ENCODE peak calls at places on chromosome 18, in nine cellular contexts. U is heart left ventricle, P is K562, D is upper lobe of left lung, R is stomach, Z is gastrocnemius medialis, C is uterus, G is IMR-90, B is thyroid gland. I is an unnamed sample.

GRCh38 chr18:48193521-48194251 is 215.5 kb downstream of the ZBTB7C start:
- DNase-seq in D (no peak), C (no peak), G (no peak), B (peak; percentile 89), R (no peak), P (no peak), Z (no peak), U (peak; percentile 61), I (peak; percentile 67)

GRCh38 chr18:10235553-10235952 is 218.9 kb upstream of the APCDD1 start:
- DNase-seq in U (no peak), G (no peak), B (no peak), Z (no peak), D (no peak), C (peak; percentile 41), P (no peak), R (no peak), I (no peak)

GRCh38 chr18:48637081-48637990 is 98.5 kb downstream of the CTIF start:
- DNase-seq in C (peak; percentile 11), P (no peak), R (no peak), G (no peak), U (no peak), Z (no peak), D (no peak), B (no peak), I (no peak)

GRCh38 chr18:3593381-3593903 is 143.5 kb downstream of the TGIF1 start:
- DNase-seq in R (no peak), C (no peak), D (no peak), U (no peak), Z (no peak), P (peak; percentile 77), G (peak; percentile 87), B (no peak), I (no peak)

GRCh38 chr18:22183647-22184161 is 14.3 kb downstream of the GATA6 start:
- DNase-seq in C (no peak), P (no peak), B (no peak), U (no peak), D (no peak), G (no peak), Z (no peak), R (no peak), I (no peak)

GRCh38 chr18:69808399-69808798 is 139.3 kb downstream of the CD226 start:
- DNase-seq in Z (no peak), U (no peak), D (no peak), P (no peak), R (no peak), C (no peak), G (no peak), B (no peak), I (no peak)

GRCh38 chr18:49915352-49915751 is 102.0 kb upstream of the ACAA2 start:
- DNase-seq in R (no peak), Z (no peak), D (no peak), C (no peak), U (no peak), G (no peak), B (no peak), P (no peak), I (no peak)

GRCh38 chr18:63834471-63835113 is 52.9 kb upstream of the SERPINB2 start:
- DNase-seq in Z (no peak), G (no peak), U (no peak), C (no peak), D (no peak), R (no peak), B (no peak), P (no peak), I (no peak)

DNA sequence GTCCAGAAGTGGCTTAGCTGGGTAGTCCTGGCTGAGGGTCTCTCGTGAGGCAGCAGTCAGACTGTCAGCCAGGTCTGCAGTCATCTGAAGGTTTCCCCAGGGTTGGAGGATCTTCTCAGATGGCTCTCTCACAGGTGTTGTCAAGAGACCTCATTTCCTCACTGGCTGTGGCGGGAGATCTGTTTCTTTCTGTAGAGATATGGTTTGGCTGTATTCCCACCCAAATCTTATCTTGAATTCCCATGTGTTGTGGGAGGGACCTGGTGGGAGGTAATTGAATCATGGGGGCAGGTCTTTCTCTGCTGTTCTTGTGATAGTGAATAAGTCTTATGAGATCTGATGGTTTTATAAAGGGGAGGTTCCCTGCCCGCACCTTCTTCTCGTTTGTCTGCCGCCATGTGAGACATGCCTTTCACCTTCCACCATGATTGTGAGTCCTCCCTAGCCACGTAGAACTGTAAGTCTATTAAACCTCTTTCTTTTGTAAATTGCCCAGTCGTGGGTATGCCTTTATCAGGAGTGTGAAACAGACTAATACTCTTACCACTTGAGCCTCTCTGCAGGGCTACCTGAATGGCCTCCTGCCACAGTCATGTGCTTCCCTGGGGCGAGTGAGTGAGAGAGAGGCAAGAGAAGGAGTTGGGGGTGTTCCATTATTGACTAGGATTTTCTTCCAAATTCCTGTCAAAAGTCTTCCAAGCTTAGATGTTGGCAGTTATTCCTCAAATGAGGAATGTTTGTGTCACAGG is 23.6 kb downstream of the MALT1 start:
- DNase-seq in U (no peak), Z (no peak), D (no peak), B (no peak), P (peak; percentile 28), G (no peak), R (no peak), C (no peak), I (no peak)
- H3K27ac ChIP-seq in U (no peak overlapping the region), Z (no peak overlapping the region), D (no peak overlapping the region), B (no peak overlapping the region), P (no peak overlapping the region), G (no peak overlapping the region), R (no peak overlapping the region), C (no peak overlapping the region), I (no peak overlapping the region)

GRCh38 chr18:58674863-58675472 is 3.7 kb downstream of the MALT1 start:
- DNase-seq in P (no peak), C (no peak), B (no peak), R (no peak), G (peak; percentile 52), D (no peak), U (no peak), Z (no peak), I (no peak)

GRCh38 chr18:58676270-58676669 is 5.0 kb downstream of the MALT1 start:
- DNase-seq in B (no peak), G (no peak), P (no peak), R (no peak), U (no peak), Z (no peak), C (no peak), D (no peak), I (no peak)

GRCh38 chr18:58671941-58672565 is 788 bp downstream of the MALT1 start:
- DNase-seq in R (peak; percentile 52), D (no peak), C (peak; percentile 23), U (peak; percentile 45), Z (peak; percentile 17), G (peak; percentile 36), B (no peak), P (no peak), I (peak; percentile 8)

GRCh38 chr18:58671122-58671940 is at the start of gene MALT1:
- DNase-seq in D (peak; percentile 96), B (peak; percentile 92), U (peak; percentile 94), C (peak; percentile 92), Z (peak; percentile 89), R (peak; percentile 96), G (peak; percentile 85), P (peak; percentile 79), I (peak; percentile 93)

GRCh38 chr18:58674159-58674558 is 2.9 kb downstream of the MALT1 start:
- DNase-seq in G (no peak), C (no peak), U (no peak), Z (no peak), B (no peak), R (no peak), D (no peak), P (no peak), I (no peak)
- H3K4me3 ChIP-seq in G (no peak overlapping the region), C (no peak overlapping the region), U (no peak overlapping the region), Z (no peak overlapping the region), B (no peak overlapping the region), R (no peak overlapping the region), D (no peak overlapping the region), P (no peak overlapping the region), I (no peak overlapping the region)

DNA sequence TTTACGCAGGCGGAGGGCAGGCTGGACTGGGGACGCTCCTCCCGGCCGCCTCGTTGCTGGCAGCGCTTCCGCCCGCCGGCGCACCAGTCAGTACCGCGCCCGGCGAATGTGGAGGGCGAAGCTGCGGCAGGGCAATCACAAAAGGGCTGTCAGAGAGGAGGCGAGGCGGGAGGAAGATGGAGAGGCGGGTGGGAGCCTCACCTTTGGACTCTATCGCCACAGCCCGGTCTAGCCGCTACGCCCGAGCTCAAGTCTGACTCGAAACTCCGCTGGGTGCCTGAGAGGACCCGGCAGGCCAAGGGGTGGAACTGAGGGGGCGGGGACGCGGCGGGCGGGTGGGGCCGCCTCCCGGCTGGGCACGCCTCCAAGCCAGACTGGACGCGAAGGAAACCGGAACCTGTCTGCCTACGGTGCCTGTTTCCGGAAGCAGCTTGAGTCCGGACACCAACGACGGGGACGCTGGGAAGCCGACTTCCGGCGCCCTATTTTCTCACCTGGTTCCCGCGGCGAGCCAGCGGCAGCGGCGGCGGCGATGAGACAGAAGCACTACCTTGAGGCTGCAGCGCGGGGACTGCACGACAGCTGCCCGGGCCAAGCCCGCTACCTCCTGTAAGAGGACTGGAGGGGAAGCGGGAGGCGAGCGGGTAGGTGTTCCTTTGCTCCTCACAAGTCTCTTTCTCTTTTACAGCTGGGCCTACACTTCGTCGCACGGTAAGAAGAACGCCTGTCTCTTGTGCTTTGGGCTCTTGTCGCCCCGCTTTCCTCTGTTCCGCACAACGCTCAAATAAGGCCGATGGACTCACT is at the start of gene RMP24:
- DNase-seq in C (peak; percentile 92), U (peak; percentile 96), P (peak; percentile 99), R (peak; percentile 97), B (peak; percentile 95), D (peak; percentile 96), Z (peak; percentile 91), G (peak; percentile 96), I (peak; percentile 96)
- TF ChIP-seq POLR2A in C (peak; percentile 12), U (peak; percentile 72), P (peak; percentile 93), R (no peak), B (peak; percentile 82), D (peak; percentile 83), Z (peak; percentile 53), G (peak; percentile 82), I (peak; percentile 49)

GRCh38 chr18:74311000-74311399 is 4.6 kb upstream of the C18orf63 start:
- DNase-seq in G (no peak), Z (no peak), D (no peak), B (no peak), P (no peak), R (no peak), C (no peak), U (no peak), I (no peak)

GRCh38 chr18:74314759-74315463 is 728 bp upstream of the C18orf63 start:
- DNase-seq in B (no peak), Z (no peak), U (peak; percentile 39), G (no peak), R (no peak), P (no peak), C (no peak), D (no peak), I (no peak)

GRCh38 chr18:74315464-74316256 is at the start of gene C18orf63:
- DNase-seq in R (no peak), C (no peak), P (no peak), Z (no peak), D (no peak), B (no peak), U (no peak), G (no peak), I (no peak)

DNA sequence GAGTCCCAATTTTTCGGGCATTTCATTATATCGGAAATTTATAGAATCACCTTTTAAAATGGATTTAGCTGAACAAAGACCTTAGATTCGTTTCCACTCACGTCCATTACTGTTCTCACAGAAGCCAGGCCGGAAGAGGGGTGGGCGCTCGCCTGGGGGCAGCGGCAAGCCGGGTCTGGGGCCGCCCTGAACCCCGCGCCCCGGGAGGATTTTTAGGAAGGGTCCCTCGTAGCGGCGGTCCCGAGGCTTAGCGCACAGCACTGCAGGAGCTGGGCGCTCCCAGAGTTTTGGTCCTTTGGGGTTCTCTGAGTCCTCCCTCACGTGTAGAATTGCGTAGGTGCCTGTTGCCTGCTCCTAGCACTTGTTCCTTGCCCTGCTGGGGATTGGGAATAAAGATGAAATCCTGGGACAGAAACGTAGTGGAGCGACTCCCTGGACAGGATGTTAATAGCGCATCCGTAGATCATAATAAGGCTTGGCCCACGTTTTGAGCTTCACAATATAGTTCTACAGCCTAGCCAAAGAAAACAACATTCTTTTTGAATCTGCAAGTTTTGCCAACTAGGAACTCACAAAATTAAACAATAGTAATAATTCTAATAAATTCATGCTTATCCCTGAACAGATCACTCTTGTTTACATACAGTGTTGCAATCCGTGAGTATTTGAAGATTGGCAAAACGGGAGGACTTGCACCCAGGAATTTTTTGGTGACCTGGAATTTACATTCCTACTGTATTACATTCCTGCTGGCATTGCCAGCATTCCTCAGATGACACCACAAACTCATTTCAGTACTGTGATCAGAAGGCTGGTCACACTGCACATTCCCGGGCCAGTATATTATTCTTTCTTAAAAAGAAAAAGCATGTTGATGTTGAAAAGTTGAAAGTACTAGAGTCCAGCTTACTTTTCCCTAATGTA is 880 bp downstream of the C18orf63 start:
- DNase-seq in U (no peak), R (no peak), B (no peak), G (peak; percentile 84), D (no peak), C (no peak), Z (no peak), P (no peak), I (no peak)
- H3K27ac ChIP-seq in U (no peak overlapping the region), R (no peak overlapping the region), B (no peak overlapping the region), G (peak overlapping the region; percentile 78), D (no peak overlapping the region), C (no peak overlapping the region), Z (no peak overlapping the region), P (no peak overlapping the region), I (no peak overlapping the region)